ENCODE peak calls at places on chromosome X, in eight cellular contexts. H, C, D, F, Q, U, S and P are unnamed samples.

GRCh38 chrX:101208152-101208905 is 11.3 kb upstream of the DRP2 start:
- DNase-seq in H (no peak), C (no peak), D (no peak), F (no peak), Q (no peak), U (no peak), S (no peak), P (no peak)

GRCh38 chrX:49754238-49754857 is 58.6 kb upstream of the PAGE1 start:
- DNase-seq in H (peak; percentile 7), C (peak; percentile 62), D (peak; percentile 43), F (peak; percentile 77), Q (no peak), U (no peak), S (peak; percentile 19), P (peak; percentile 77)

GRCh38 chrX:12771445-12772069 is 19.7 kb upstream of the PRPS2 start:
- DNase-seq in H (peak; percentile 62), C (peak; percentile 70), D (peak; percentile 56), F (peak; percentile 86), Q (no peak), U (no peak), S (peak; percentile 25), P (peak; percentile 80)

GRCh38 chrX:110167952-110168451 is 149.9 kb downstream of the AMMECR1 start:
- DNase-seq in H (peak; percentile 42), C (peak; percentile 45), D (peak; percentile 27), F (peak; percentile 86), Q (no peak), U (no peak), S (peak; percentile 65), P (peak; percentile 46)

GRCh38 chrX:3713937-3714434 is 537 bp upstream of the PRKX start:
- DNase-seq in H (no peak), C (peak; percentile 4), D (no peak), F (peak; percentile 82), Q (no peak), U (no peak), S (peak; percentile 17), P (no peak)

GRCh38 chrX:87110142-87110541 is 407.5 kb upstream of the KLHL4 start:
- DNase-seq in H (no peak), C (no peak), D (no peak), F (no peak), Q (no peak), U (peak; percentile 56), S (no peak), P (no peak)

GRCh38 chrX:150084474-150085229 is 146.4 kb upstream of the EOLA2 start:
- DNase-seq in H (no peak), C (peak; percentile 74), D (no peak), F (no peak), Q (peak; percentile 67), U (no peak), S (peak; percentile 72), P (no peak)

GRCh38 chrX:115449742-115450141 is 111.2 kb upstream of the PLS3 start:
- DNase-seq in H (no peak), C (peak; percentile 83), D (no peak), F (no peak), Q (peak; percentile 4), U (no peak), S (no peak), P (peak; percentile 40)

GRCh38 chrX:74023203-74023602 is 280.8 kb upstream of the ZCCHC13 start:
- DNase-seq in H (no peak), C (no peak), D (no peak), F (no peak), Q (no peak), U (no peak), S (no peak), P (no peak)

GRCh38 chrX:29477878-29478277 is 737.5 kb upstream of the MAGEB2 start:
- DNase-seq in H (no peak), C (no peak), D (no peak), F (no peak), Q (no peak), U (no peak), S (no peak), P (no peak)

GRCh38 chrX:40281341-40282005 is 183.7 kb upstream of the BCOR start:
- DNase-seq in H (no peak), C (no peak), D (no peak), F (no peak), Q (no peak), U (no peak), S (no peak), P (no peak)

GRCh38 chrX:115960440-115961084 is 210.0 kb upstream of the AGTR2 start:
- DNase-seq in H (no peak), C (no peak), D (no peak), F (peak; percentile 61), Q (no peak), U (no peak), S (no peak), P (peak; percentile 51)

GRCh38 chrX:44431206-44431605 is 87.7 kb upstream of the EFHC2 start:
- DNase-seq in H (no peak), C (peak; percentile 3), D (no peak), F (no peak), Q (no peak), U (no peak), S (peak; percentile 59), P (peak; percentile 78)

GRCh38 chrX:19183777-19184485 is 61.7 kb upstream of the ADGRG2 start:
- DNase-seq in H (no peak), C (no peak), D (no peak), F (no peak), Q (no peak), U (no peak), S (no peak), P (no peak)

GRCh38 chrX:68433155-68433980 is at the start of gene OPHN1:
- DNase-seq in H (no peak), C (peak; percentile 78), D (no peak), F (peak; percentile 87), Q (no peak), U (peak; percentile 94), S (peak; percentile 87), P (peak; percentile 74)

GRCh38 chrX:24025741-24026402 is 1.1 kb downstream of the KLHL15 start:
- DNase-seq in H (no peak), C (peak; percentile 64), D (no peak), F (no peak), Q (no peak), U (no peak), S (peak; percentile 60), P (peak; percentile 83)

GRCh38 chrX:4710618-4711433 is 997.4 kb upstream of the PRKX start:
- DNase-seq in H (no peak), C (peak; percentile 10), D (no peak), F (peak; percentile 76), Q (no peak), U (no peak), S (no peak), P (no peak)

GRCh38 chrX:101749436-101749835 is 89.8 kb upstream of the ARMCX2 start:
- DNase-seq in H (no peak), C (peak; percentile 1), D (no peak), F (no peak), Q (no peak), U (no peak), S (no peak), P (peak; percentile 78)

GRCh38 chrX:48589482-48590162 is 7.7 kb upstream of the WDR13 start:
- DNase-seq in H (no peak), C (peak; percentile 67), D (no peak), F (no peak), Q (no peak), U (no peak), S (no peak), P (no peak)